ENCODE peak calls at places on chromosomes 4 and X, in nine cellular contexts. One of them, this sample, is unnamed.

GRCh38 chr4:168218663-168219062 is 99.9 kb downstream of the DDX60 start:
- DNase-seq in vagina: no peak
- DNase-seq in GM12891: no peak
- DNase-seq in stomach: no peak
- DNase-seq in sigmoid colon: no peak
- DNase-seq in GM12892: no peak
- DNase-seq in upper lobe of left lung: no peak
- DNase-seq in endothelial cell of umbilical vein: peak; percentile 50
- DNase-seq in K562: no peak
- DNase-seq in this sample: no peak

GRCh38 chr4:566035-566434 is 10.1 kb downstream of the TMEM271 start:
- DNase-seq in vagina: no peak
- DNase-seq in GM12891: no peak
- DNase-seq in stomach: no peak
- DNase-seq in sigmoid colon: no peak
- DNase-seq in GM12892: no peak
- DNase-seq in upper lobe of left lung: no peak
- DNase-seq in endothelial cell of umbilical vein: no peak
- DNase-seq in K562: no peak
- DNase-seq in this sample: no peak

GRCh38 chrX:79288723-79289122 is 78.4 kb downstream of the ITM2A start:
- DNase-seq in vagina: no peak
- DNase-seq in GM12891: no peak
- DNase-seq in stomach: no peak
- DNase-seq in sigmoid colon: no peak
- DNase-seq in GM12892: no peak
- DNase-seq in upper lobe of left lung: no peak
- DNase-seq in endothelial cell of umbilical vein: no peak
- DNase-seq in K562: no peak
- DNase-seq in this sample: no peak

GRCh38 chr4:182975806-182976205 is 58.6 kb upstream of the DCTD start:
- DNase-seq in vagina: no peak
- DNase-seq in GM12891: no peak
- DNase-seq in stomach: no peak
- DNase-seq in sigmoid colon: no peak
- DNase-seq in GM12892: no peak
- DNase-seq in upper lobe of left lung: no peak
- DNase-seq in endothelial cell of umbilical vein: peak; percentile 95
- DNase-seq in K562: peak; percentile 50
- DNase-seq in this sample: no peak

GRCh38 chrX:65545456-65545855 is 10.9 kb upstream of the LAS1L start:
- DNase-seq in vagina: no peak
- DNase-seq in GM12891: no peak
- DNase-seq in stomach: no peak
- DNase-seq in sigmoid colon: no peak
- DNase-seq in GM12892: no peak
- DNase-seq in upper lobe of left lung: no peak
- DNase-seq in endothelial cell of umbilical vein: no peak
- DNase-seq in K562: no peak
- DNase-seq in this sample: no peak

GRCh38 chrX:153829799-153830631 is at the start of gene PDZD4:
- DNase-seq in vagina: no peak
- DNase-seq in GM12891: no peak
- DNase-seq in stomach: no peak
- DNase-seq in sigmoid colon: peak; percentile 59
- DNase-seq in GM12892: no peak
- DNase-seq in upper lobe of left lung: no peak
- DNase-seq in endothelial cell of umbilical vein: no peak
- DNase-seq in K562: no peak
- DNase-seq in this sample: no peak

GRCh38 chr4:73341454-73341853 is 62.6 kb upstream of the ALB start:
- DNase-seq in vagina: no peak
- DNase-seq in GM12891: peak; percentile 5
- DNase-seq in stomach: peak; percentile 50
- DNase-seq in sigmoid colon: no peak
- DNase-seq in GM12892: peak; percentile 2
- DNase-seq in upper lobe of left lung: no peak
- DNase-seq in endothelial cell of umbilical vein: peak; percentile 34
- DNase-seq in K562: peak; percentile 24
- DNase-seq in this sample: peak; percentile 32

GRCh38 chr4:77203380-77204197 is 46.6 kb downstream of the CCNG2 start:
- DNase-seq in vagina: no peak
- DNase-seq in GM12891: peak; percentile 30
- DNase-seq in stomach: peak; percentile 61
- DNase-seq in sigmoid colon: peak; percentile 74
- DNase-seq in GM12892: peak; percentile 23
- DNase-seq in upper lobe of left lung: peak; percentile 58
- DNase-seq in endothelial cell of umbilical vein: peak; percentile 77
- DNase-seq in K562: peak; percentile 69
- DNase-seq in this sample: peak; percentile 45

GRCh38 chr4:31370866-31371465 is 650.8 kb downstream of the PCDH7 start:
- DNase-seq in vagina: no peak
- DNase-seq in GM12891: peak; percentile 1
- DNase-seq in stomach: no peak
- DNase-seq in sigmoid colon: no peak
- DNase-seq in GM12892: no peak
- DNase-seq in upper lobe of left lung: no peak
- DNase-seq in endothelial cell of umbilical vein: peak; percentile 60
- DNase-seq in K562: peak; percentile 19
- DNase-seq in this sample: peak; percentile 13

GRCh38 chr4:68948985-68949384 is 2.6 kb downstream of the UGT2A3 start:
- DNase-seq in vagina: no peak
- DNase-seq in GM12891: no peak
- DNase-seq in stomach: no peak
- DNase-seq in sigmoid colon: no peak
- DNase-seq in GM12892: no peak
- DNase-seq in upper lobe of left lung: no peak
- DNase-seq in endothelial cell of umbilical vein: no peak
- DNase-seq in K562: no peak
- DNase-seq in this sample: no peak

GRCh38 chr4:52718123-52718522 is 33.1 kb downstream of the ERVMER34-1 start:
- DNase-seq in vagina: no peak
- DNase-seq in GM12891: no peak
- DNase-seq in stomach: no peak
- DNase-seq in sigmoid colon: no peak
- DNase-seq in GM12892: no peak
- DNase-seq in upper lobe of left lung: no peak
- DNase-seq in endothelial cell of umbilical vein: peak; percentile 13
- DNase-seq in K562: no peak
- DNase-seq in this sample: no peak

GRCh38 chrX:14095702-14096101 is 66.0 kb upstream of the GEMIN8 start:
- DNase-seq in vagina: no peak
- DNase-seq in GM12891: peak; percentile 1
- DNase-seq in stomach: peak; percentile 28
- DNase-seq in sigmoid colon: no peak
- DNase-seq in GM12892: no peak
- DNase-seq in upper lobe of left lung: peak; percentile 28
- DNase-seq in endothelial cell of umbilical vein: peak; percentile 47
- DNase-seq in K562: peak; percentile 44
- DNase-seq in this sample: peak; percentile 0

GRCh38 chr4:167581449-167581965 is 347.2 kb upstream of the SPOCK3 start:
- DNase-seq in vagina: no peak
- DNase-seq in GM12891: no peak
- DNase-seq in stomach: no peak
- DNase-seq in sigmoid colon: no peak
- DNase-seq in GM12892: no peak
- DNase-seq in upper lobe of left lung: no peak
- DNase-seq in endothelial cell of umbilical vein: no peak
- DNase-seq in K562: no peak
- DNase-seq in this sample: no peak

GRCh38 chr4:13892739-13893105 is 265.2 kb upstream of the BOD1L1 start:
- DNase-seq in vagina: no peak
- DNase-seq in GM12891: no peak
- DNase-seq in stomach: no peak
- DNase-seq in sigmoid colon: no peak
- DNase-seq in GM12892: no peak
- DNase-seq in upper lobe of left lung: no peak
- DNase-seq in endothelial cell of umbilical vein: peak; percentile 6
- DNase-seq in K562: no peak
- DNase-seq in this sample: no peak

GRCh38 chrX:110310896-110311295 is 7.0 kb downstream of the AMMECR1 start:
- DNase-seq in vagina: no peak
- DNase-seq in GM12891: peak; percentile 3
- DNase-seq in stomach: no peak
- DNase-seq in sigmoid colon: no peak
- DNase-seq in GM12892: peak; percentile 3
- DNase-seq in upper lobe of left lung: no peak
- DNase-seq in endothelial cell of umbilical vein: no peak
- DNase-seq in K562: peak; percentile 21
- DNase-seq in this sample: no peak

GRCh38 chr4:110620352-110621327 is 2.2 kb downstream of the PITX2 start:
- DNase-seq in vagina: no peak
- DNase-seq in GM12891: no peak
- DNase-seq in stomach: no peak
- DNase-seq in sigmoid colon: no peak
- DNase-seq in GM12892: no peak
- DNase-seq in upper lobe of left lung: no peak
- DNase-seq in endothelial cell of umbilical vein: peak; percentile 40
- DNase-seq in K562: no peak
- DNase-seq in this sample: no peak

GRCh38 chr4:177107288-177107901 is 202.3 kb upstream of the NEIL3 start:
- DNase-seq in vagina: no peak
- DNase-seq in GM12891: no peak
- DNase-seq in stomach: no peak
- DNase-seq in sigmoid colon: no peak
- DNase-seq in GM12892: no peak
- DNase-seq in upper lobe of left lung: no peak
- DNase-seq in endothelial cell of umbilical vein: no peak
- DNase-seq in K562: no peak
- DNase-seq in this sample: no peak

GRCh38 chr4:47526281-47526680 is 41.2 kb downstream of the ATP10D start:
- DNase-seq in vagina: no peak
- DNase-seq in GM12891: no peak
- DNase-seq in stomach: no peak
- DNase-seq in sigmoid colon: no peak
- DNase-seq in GM12892: no peak
- DNase-seq in upper lobe of left lung: no peak
- DNase-seq in endothelial cell of umbilical vein: peak; percentile 26
- DNase-seq in K562: no peak
- DNase-seq in this sample: no peak

GRCh38 chr4:180156684-180157083 is 2086.5 kb upstream of the TENM3 start:
- DNase-seq in vagina: no peak
- DNase-seq in GM12891: no peak
- DNase-seq in stomach: no peak
- DNase-seq in sigmoid colon: no peak
- DNase-seq in GM12892: no peak
- DNase-seq in upper lobe of left lung: no peak
- DNase-seq in endothelial cell of umbilical vein: no peak
- DNase-seq in K562: no peak
- DNase-seq in this sample: no peak

GRCh38 chr4:24662065-24662464 is 77.7 kb upstream of the DHX15 start:
- DNase-seq in vagina: no peak
- DNase-seq in GM12891: no peak
- DNase-seq in stomach: no peak
- DNase-seq in sigmoid colon: no peak
- DNase-seq in GM12892: no peak
- DNase-seq in upper lobe of left lung: no peak
- DNase-seq in endothelial cell of umbilical vein: no peak
- DNase-seq in K562: no peak
- DNase-seq in this sample: no peak
- TF ChIP-seq POLR2AphosphoS5 in vagina: no peak
- TF ChIP-seq POLR2AphosphoS5 in GM12891: no peak
- TF ChIP-seq POLR2AphosphoS5 in stomach: no peak
- TF ChIP-seq POLR2AphosphoS5 in sigmoid colon: no peak
- TF ChIP-seq POLR2AphosphoS5 in GM12892: no peak
- TF ChIP-seq POLR2AphosphoS5 in upper lobe of left lung: no peak
- TF ChIP-seq POLR2AphosphoS5 in endothelial cell of umbilical vein: no peak
- TF ChIP-seq POLR2AphosphoS5 in K562: no peak
- TF ChIP-seq POLR2AphosphoS5 in this sample: no peak

DNA sequence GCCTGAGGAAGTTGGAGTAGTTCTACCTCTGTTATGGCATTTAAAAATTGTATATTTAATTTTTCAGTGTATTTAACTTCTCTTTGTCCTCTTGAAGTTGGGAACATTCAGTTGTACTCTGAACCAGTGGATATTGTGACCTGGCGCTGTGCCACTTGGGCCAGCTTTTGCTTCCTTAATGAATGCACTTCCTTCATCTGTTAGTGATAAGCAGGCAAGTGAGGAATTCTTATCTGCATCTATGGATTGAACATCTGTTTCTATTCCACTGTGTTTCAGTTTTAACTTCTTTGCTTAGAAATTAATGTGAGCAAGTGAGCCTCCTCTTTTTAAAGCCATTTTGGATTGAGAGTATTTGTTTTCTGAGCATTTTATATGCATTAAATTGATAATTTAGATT is 128.3 kb downstream of the UCHL1 start:
- DNase-seq in vagina: no peak
- DNase-seq in GM12891: no peak
- DNase-seq in stomach: peak; percentile 86
- DNase-seq in sigmoid colon: peak; percentile 75
- DNase-seq in GM12892: no peak
- DNase-seq in upper lobe of left lung: peak; percentile 81
- DNase-seq in endothelial cell of umbilical vein: peak; percentile 99
- DNase-seq in K562: peak; percentile 8
- DNase-seq in this sample: no peak
- TF ChIP-seq POLR2AphosphoS5 in vagina: peak; percentile 37
- TF ChIP-seq POLR2AphosphoS5 in GM12891: no peak
- TF ChIP-seq POLR2AphosphoS5 in stomach: no peak
- TF ChIP-seq POLR2AphosphoS5 in sigmoid colon: no peak
- TF ChIP-seq POLR2AphosphoS5 in GM12892: no peak
- TF ChIP-seq POLR2AphosphoS5 in upper lobe of left lung: peak; percentile 45
- TF ChIP-seq POLR2AphosphoS5 in endothelial cell of umbilical vein: peak; percentile 55
- TF ChIP-seq POLR2AphosphoS5 in K562: no peak
- TF ChIP-seq POLR2AphosphoS5 in this sample: no peak

DNA sequence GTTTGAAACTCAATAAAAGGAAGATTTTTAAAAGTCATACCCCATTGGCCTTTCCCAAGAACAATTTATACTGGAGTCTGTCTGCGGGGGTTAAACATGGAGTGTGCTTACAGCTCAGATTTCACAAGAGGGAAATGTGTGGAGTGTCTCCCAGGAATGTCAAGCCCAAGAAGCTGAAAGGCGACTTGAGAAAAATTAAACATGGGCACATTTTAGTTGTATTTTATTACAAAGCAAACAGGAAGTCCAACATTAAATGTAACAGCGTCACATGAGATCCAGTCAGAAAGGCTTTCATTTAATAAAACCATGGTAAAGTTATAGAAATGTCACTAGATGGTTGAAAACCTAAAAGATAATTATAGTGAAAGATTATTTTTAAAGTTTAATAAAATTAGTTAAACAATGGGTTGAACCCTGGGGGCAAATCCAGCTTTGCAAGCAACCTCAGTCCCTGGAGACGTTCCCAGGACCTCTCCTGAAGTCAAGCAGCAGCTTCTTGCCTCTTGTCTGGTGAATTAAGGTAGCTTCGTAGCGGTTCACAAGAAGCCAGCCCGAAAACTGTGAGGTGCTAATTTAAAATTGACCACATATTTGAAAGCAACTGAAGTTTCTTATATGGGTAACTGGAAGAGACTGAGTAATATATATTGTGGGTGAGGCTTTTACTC is 168.4 kb upstream of the EDNRA start:
- DNase-seq in vagina: no peak
- DNase-seq in GM12891: no peak
- DNase-seq in stomach: no peak
- DNase-seq in sigmoid colon: no peak
- DNase-seq in GM12892: no peak
- DNase-seq in upper lobe of left lung: peak; percentile 59
- DNase-seq in endothelial cell of umbilical vein: no peak
- DNase-seq in K562: no peak
- DNase-seq in this sample: no peak
- TF ChIP-seq POLR2AphosphoS5 in vagina: no peak
- TF ChIP-seq POLR2AphosphoS5 in GM12891: no peak
- TF ChIP-seq POLR2AphosphoS5 in stomach: no peak
- TF ChIP-seq POLR2AphosphoS5 in sigmoid colon: no peak
- TF ChIP-seq POLR2AphosphoS5 in GM12892: no peak
- TF ChIP-seq POLR2AphosphoS5 in upper lobe of left lung: no peak
- TF ChIP-seq POLR2AphosphoS5 in endothelial cell of umbilical vein: no peak
- TF ChIP-seq POLR2AphosphoS5 in K562: no peak
- TF ChIP-seq POLR2AphosphoS5 in this sample: no peak

GRCh38 chr4:6687947-6688878 is 5.5 kb upstream of the S100P start:
- DNase-seq in vagina: no peak
- DNase-seq in GM12891: no peak
- DNase-seq in stomach: no peak
- DNase-seq in sigmoid colon: no peak
- DNase-seq in GM12892: no peak
- DNase-seq in upper lobe of left lung: no peak
- DNase-seq in endothelial cell of umbilical vein: no peak
- DNase-seq in K562: no peak
- DNase-seq in this sample: no peak
- TF ChIP-seq POLR2AphosphoS5 in vagina: no peak
- TF ChIP-seq POLR2AphosphoS5 in GM12891: no peak
- TF ChIP-seq POLR2AphosphoS5 in stomach: no peak
- TF ChIP-seq POLR2AphosphoS5 in sigmoid colon: no peak
- TF ChIP-seq POLR2AphosphoS5 in GM12892: no peak
- TF ChIP-seq POLR2AphosphoS5 in upper lobe of left lung: no peak
- TF ChIP-seq POLR2AphosphoS5 in endothelial cell of umbilical vein: no peak
- TF ChIP-seq POLR2AphosphoS5 in K562: no peak
- TF ChIP-seq POLR2AphosphoS5 in this sample: no peak